ENCODE peak calls at places on chromosomes 7 and 10, in six cellular contexts. F, D, S, N, C and B are unnamed samples.
A peak's percentile ranks its signal among the peaks of the same experiment; 100 is the strongest.

GRCh38 chr7:49644402-49645166 is 128.9 kb upstream of the VWC2 start:
- ATAC-seq in F (no peak), D (no peak), S (no peak), N (no peak), C (no peak), B (no peak)

GRCh38 chr7:46155367-46155766 is 234.3 kb upstream of the IGFBP3 start:
- ATAC-seq in F (no peak), D (no peak), S (peak; percentile 86), N (no peak), C (no peak), B (no peak)

GRCh38 chr10:84360634-84361365 is 32.4 kb downstream of the CCSER2 start:
- ATAC-seq in F (no peak), D (peak; percentile 71), S (peak; percentile 60), N (no peak), C (peak; percentile 51), B (no peak)

GRCh38 chr10:21705142-21705827 is 171.3 kb downstream of the MLLT10 start:
- ATAC-seq in F (no peak), D (peak; percentile 50), S (peak; percentile 58), N (peak; percentile 46), C (peak; percentile 43), B (no peak)

GRCh38 chr10:51231754-51232153 is 157.5 kb downstream of the PRKG1 start:
- ATAC-seq in F (no peak), D (no peak), S (no peak), N (no peak), C (no peak), B (no peak)

GRCh38 chr10:46052791-46053375 is 6.8 kb upstream of the MSMB start:
- ATAC-seq in F (no peak), D (peak; percentile 18), S (peak; percentile 67), N (no peak), C (no peak), B (no peak)

GRCh38 chr10:50469288-50469687 is 154.5 kb downstream of the SGMS1 start:
- ATAC-seq in F (no peak), D (no peak), S (no peak), N (no peak), C (peak; percentile 15), B (no peak)

GRCh38 chr10:10925667-10926066 is 92.0 kb upstream of the CELF2 start:
- ATAC-seq in F (no peak), D (no peak), S (no peak), N (no peak), C (no peak), B (no peak)

GRCh38 chr7:29346574-29346973 is 152.0 kb downstream of the CHN2 start:
- ATAC-seq in F (no peak), D (no peak), S (no peak), N (no peak), C (no peak), B (no peak)

GRCh38 chr10:102435529-102436233 is 3.3 kb upstream of the CUEDC2 start:
- ATAC-seq in F (peak; percentile 8), D (no peak), S (peak; percentile 17), N (no peak), C (peak; percentile 51), B (no peak)

GRCh38 chr10:100267237-100268104 is at the start of gene CWF19L1:
- ATAC-seq in F (peak; percentile 86), D (peak; percentile 95), S (peak; percentile 90), N (peak; percentile 94), C (peak; percentile 97), B (peak; percentile 93)
- TF ChIP-seq EP300 in F (peak; percentile 25), D (no peak), S (no peak), N (peak; percentile 39), C (no peak), B (no peak)

GRCh38 chr10:62027841-62028501 is 126.5 kb downstream of the ARID5B start:
- ATAC-seq in F (no peak), D (no peak), S (peak; percentile 75), N (no peak), C (no peak), B (no peak)

GRCh38 chr10:62023289-62023688 is 121.8 kb downstream of the ARID5B start:
- ATAC-seq in F (peak; percentile 32), D (no peak), S (no peak), N (no peak), C (no peak), B (no peak)

GRCh38 chr10:62024026-62024701 is 122.7 kb downstream of the ARID5B start:
- ATAC-seq in F (no peak), D (no peak), S (no peak), N (no peak), C (no peak), B (no peak)

GRCh38 chr10:62025134-62025794 is 123.8 kb downstream of the ARID5B start:
- ATAC-seq in F (no peak), D (no peak), S (no peak), N (no peak), C (no peak), B (no peak)

DNA sequence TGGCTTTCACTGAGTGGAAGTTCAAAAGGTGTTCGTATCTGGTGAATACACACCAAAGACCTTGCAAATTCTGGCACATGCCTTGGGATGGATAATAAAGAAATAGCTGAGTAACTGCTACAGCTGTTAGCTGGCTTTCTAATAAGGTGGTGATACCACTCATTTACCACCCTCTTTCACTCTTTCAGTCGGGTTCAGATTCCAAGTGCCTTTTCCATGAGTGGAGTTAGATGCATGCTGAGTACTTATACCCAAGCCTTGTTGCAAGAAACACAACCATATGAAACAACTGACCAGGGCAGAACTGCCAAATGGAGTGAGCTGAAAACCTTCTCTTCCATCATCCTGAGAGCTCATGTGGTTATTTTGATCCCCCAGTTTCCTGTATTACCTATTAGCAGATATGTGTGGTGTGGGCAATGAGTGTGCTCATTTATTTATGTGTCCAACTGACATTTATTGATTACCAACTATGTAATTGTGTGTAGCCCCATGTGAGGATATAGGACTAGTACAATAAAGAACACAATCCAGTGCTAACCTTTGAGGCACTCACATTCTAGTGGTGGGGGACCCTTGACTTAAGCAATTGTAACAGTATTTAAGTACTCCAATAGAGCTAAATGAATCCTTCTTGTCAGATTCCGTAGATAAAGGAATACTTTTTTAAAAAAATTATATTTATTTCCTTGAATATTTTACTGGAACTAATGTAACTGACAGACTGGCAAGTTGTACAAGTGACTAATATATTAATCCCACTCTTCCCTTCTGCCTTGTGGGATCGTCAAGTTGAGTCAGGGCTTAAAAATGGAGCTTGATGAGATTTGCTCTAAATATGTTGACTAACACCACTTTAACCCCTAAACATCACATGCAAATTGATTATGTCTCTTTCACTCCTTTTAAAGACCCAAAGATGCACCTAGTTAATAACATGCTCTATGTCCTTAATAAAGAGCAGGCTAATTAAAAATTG is 124.7 kb downstream of the ARID5B start:
- ATAC-seq in F (peak; percentile 35), D (no peak), S (no peak), N (no peak), C (no peak), B (no peak)
- H3K27ac ChIP-seq in F (peak overlapping the region; percentile 11), D (no peak overlapping the region), S (no peak overlapping the region), N (no peak overlapping the region), C (no peak overlapping the region), B (no peak overlapping the region)

GRCh38 chr7:85595639-85596268 is 408.9 kb upstream of the SEMA3D start:
- ATAC-seq in F (no peak), D (no peak), S (no peak), N (no peak), C (no peak), B (no peak)

GRCh38 chr7:85602196-85602595 is 415.3 kb upstream of the SEMA3D start:
- ATAC-seq in F (no peak), D (no peak), S (no peak), N (no peak), C (no peak), B (no peak)

GRCh38 chr7:85600425-85600824 is 413.6 kb upstream of the SEMA3D start:
- ATAC-seq in F (no peak), D (no peak), S (no peak), N (no peak), C (no peak), B (no peak)
- TF ChIP-seq EP300 in F (no peak), D (no peak), S (no peak), N (no peak), C (no peak), B (no peak)

GRCh38 chr10:3741688-3742461 is 43.1 kb downstream of the KLF6 start:
- ATAC-seq in F (peak; percentile 28), D (no peak), S (no peak), N (no peak), C (no peak), B (peak; percentile 28)
- H3K27ac ChIP-seq in F (peak overlapping the region; percentile 21), D (peak overlapping the region; percentile 72), S (no peak overlapping the region), N (peak overlapping the region; percentile 46), C (no peak overlapping the region), B (peak overlapping the region; percentile 69)

DNA sequence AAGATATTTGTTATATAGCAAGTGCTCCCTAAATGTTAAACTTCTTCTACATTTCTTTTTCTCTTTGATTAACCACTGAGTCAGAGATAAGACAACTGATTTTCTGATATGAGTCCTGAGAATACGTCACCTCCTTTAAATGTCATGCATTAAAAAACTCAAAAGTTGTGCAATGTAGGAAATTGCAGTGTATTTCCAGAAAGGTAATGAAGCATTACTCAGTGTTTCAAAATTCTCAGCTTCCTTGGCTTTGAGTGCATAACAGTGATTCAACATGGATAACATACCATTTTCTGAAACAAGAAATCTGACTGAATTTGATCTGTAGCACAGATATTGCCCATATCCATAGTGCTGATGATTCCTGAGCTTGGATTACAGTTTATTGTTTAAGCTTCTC is 155.8 kb downstream of the BMPER start:
- ATAC-seq in F (no peak), D (peak; percentile 62), S (no peak), N (no peak), C (no peak), B (peak; percentile 67)
- TF ChIP-seq EP300 in F (no peak), D (peak; percentile 100), S (no peak), N (peak; percentile 36), C (no peak), B (no peak)

GRCh38 chr10:72654720-72655119 is 28.8 kb upstream of the MICU1 start:
- ATAC-seq in F (no peak), D (no peak), S (no peak), N (no peak), C (no peak), B (no peak)
- H3K27ac ChIP-seq in F (no peak overlapping the region), D (no peak overlapping the region), S (no peak overlapping the region), N (no peak overlapping the region), C (no peak overlapping the region), B (no peak overlapping the region)

GRCh38 chr10:8331896-8332729 is 277.6 kb downstream of the GATA3 start:
- ATAC-seq in F (peak; percentile 93), D (peak; percentile 96), S (peak; percentile 58), N (peak; percentile 80), C (peak; percentile 54), B (peak; percentile 28)
- TF ChIP-seq EP300 in F (no peak), D (no peak), S (no peak), N (no peak), C (no peak), B (no peak)